ENCODE peak calls at places on chromosomes 4 and X, in eight cellular contexts. M is IMR-90, K is posterior cingulate gyrus, Z is non-pigmented ciliary epithelial cell, H is GM10248, E is glutamatergic neuron, W is NCI-H1105, U is HCT116. V is an unnamed sample.

GRCh38 chr4:180913750-180914149 is 1329.5 kb upstream of the TENM3 start:
- DNase-seq in M (peak), K (no peak), Z (no peak), H (no peak), E (no peak), W (no peak), U (peak), V (no peak)

GRCh38 chrX:153966841-153967535 is 4.6 kb downstream of the HCFC1 start:
- DNase-seq in M (peak), K (no peak), Z (no peak), H (no peak), E (no peak), W (no peak), U (no peak), V (no peak)

GRCh38 chr4:185870437-185870836 is 58.4 kb upstream of the SORBS2 start:
- DNase-seq in M (no peak), K (no peak), Z (no peak), H (no peak), E (no peak), W (no peak), U (no peak), V (no peak)

GRCh38 chr4:138310991-138311390 is 68.8 kb upstream of the SLC7A11 start:
- DNase-seq in M (peak), K (no peak), Z (peak), H (no peak), E (no peak), W (no peak), U (no peak), V (no peak)

GRCh38 chr4:7158991-7159390 is 33.3 kb upstream of the SORCS2 start:
- DNase-seq in M (no peak), K (peak), Z (no peak), H (no peak), E (no peak), W (no peak), U (no peak), V (no peak)

GRCh38 chrX:68699960-68700746 is 52.7 kb downstream of the STARD8 start:
- DNase-seq in M (peak), K (no peak), Z (no peak), H (no peak), E (no peak), W (no peak), U (no peak), V (no peak)

GRCh38 chr4:84582988-84583870 is at the start of gene CDS1:
- DNase-seq in M (no peak), K (peak), Z (no peak), H (peak), E (peak), W (peak), U (no peak), V (peak)

GRCh38 chr4:142549726-142550463 is 296.2 kb downstream of the INPP4B start:
- DNase-seq in M (peak), K (no peak), Z (peak), H (no peak), E (no peak), W (peak), U (peak), V (no peak)

GRCh38 chr4:95835672-95836071 is 4.2 kb upstream of the PDHA2 start:
- DNase-seq in M (no peak), K (no peak), Z (no peak), H (no peak), E (peak), W (no peak), U (peak), V (no peak)

GRCh38 chr4:132344924-132345828 is 803.9 kb upstream of the PCDH10 start:
- DNase-seq in M (no peak), K (peak), Z (no peak), H (no peak), E (no peak), W (no peak), U (no peak), V (no peak)

GRCh38 chrX:101160001-101160400 is 59.6 kb upstream of the DRP2 start:
- DNase-seq in M (no peak), K (no peak), Z (no peak), H (no peak), E (no peak), W (no peak), U (no peak), V (no peak)

GRCh38 chr4:135552131-135552530 is 1350.5 kb upstream of the PABPC4L start:
- DNase-seq in M (no peak), K (no peak), Z (no peak), H (no peak), E (no peak), W (no peak), U (no peak), V (no peak)

GRCh38 chr4:92535599-92535998 is 231.8 kb downstream of the GRID2 start:
- DNase-seq in M (no peak), K (no peak), Z (no peak), H (no peak), E (no peak), W (no peak), U (no peak), V (no peak)

GRCh38 chrX:9529223-9529622 is 64.4 kb downstream of the TBL1X start:
- DNase-seq in M (no peak), K (no peak), Z (no peak), H (no peak), E (no peak), W (no peak), U (no peak), V (no peak)

GRCh38 chrX:7068939-7069367 is 78.6 kb upstream of the STS start:
- DNase-seq in M (no peak), K (no peak), Z (no peak), H (no peak), E (peak), W (no peak), U (no peak), V (no peak)

GRCh38 chr4:135510582-135510981 is 1309.0 kb upstream of the PABPC4L start:
- DNase-seq in M (no peak), K (no peak), Z (no peak), H (no peak), E (no peak), W (no peak), U (no peak), V (no peak)

GRCh38 chr4:61520688-61521160 is 320.6 kb downstream of the ADGRL3 start:
- DNase-seq in M (peak), K (no peak), Z (peak), H (no peak), E (no peak), W (peak), U (no peak), V (no peak)

GRCh38 chrX:154096140-154097002 is 1.1 kb downstream of the MECP2 start:
- DNase-seq in M (peak), K (no peak), Z (no peak), H (no peak), E (no peak), W (peak), U (no peak), V (no peak)

GRCh38 chr4:155888171-155888570 is 15.3 kb upstream of the TDO2 start:
- DNase-seq in M (peak), K (no peak), Z (no peak), H (no peak), E (no peak), W (no peak), U (no peak), V (no peak)

GRCh38 chr4:123088521-123088920 is 166.1 kb upstream of the NUDT6 start:
- DNase-seq in M (no peak), K (no peak), Z (no peak), H (no peak), E (no peak), W (no peak), U (no peak), V (no peak)

GRCh38 chrX:9650091-9650490 is 115.6 kb downstream of the GPR143 start:
- DNase-seq in M (no peak), K (no peak), Z (no peak), H (no peak), E (no peak), W (no peak), U (no peak), V (no peak)

GRCh38 chrX:2342281-2342688 is 158.5 kb downstream of the DHRSX start:
- DNase-seq in M (no peak), K (no peak), Z (no peak), H (no peak), E (no peak), W (no peak), U (no peak), V (no peak)

GRCh38 chr4:148778980-148779675 is 336.9 kb upstream of the NR3C2 start:
- DNase-seq in M (peak), K (no peak), Z (no peak), H (no peak), E (no peak), W (no peak), U (no peak), V (no peak)

GRCh38 chr4:80610845-80611244 is 275.3 kb downstream of the CFAP299 start:
- DNase-seq in M (peak), K (no peak), Z (no peak), H (peak), E (no peak), W (no peak), U (no peak), V (no peak)

GRCh38 chr4:71270901-71271300 is 67.9 kb upstream of the SLC4A4 start:
- DNase-seq in M (peak), K (no peak), Z (no peak), H (no peak), E (peak), W (peak), U (peak), V (no peak)

GRCh38 chr4:52659722-52660261 is 691 bp upstream of the USP46 start:
- DNase-seq in M (no peak), K (peak), Z (no peak), H (peak), E (peak), W (no peak), U (no peak), V (no peak)

GRCh38 chrX:22300130-22300529 is 27.4 kb downstream of the CBLL2 start:
- DNase-seq in M (peak), K (no peak), Z (no peak), H (no peak), E (no peak), W (peak), U (peak), V (no peak)

GRCh38 chr4:150525321-150525868 is 56.6 kb upstream of the MAB21L2 start:
- DNase-seq in M (no peak), K (no peak), Z (no peak), H (no peak), E (no peak), W (no peak), U (no peak), V (no peak)

V was measured in GM18507.